ENCODE peak calls at places on chromosomes 5 and 9, in four cellular contexts. P, D, W and K are unnamed samples.

GRCh38 chr5:79107020-79107796 is 4.4 kb upstream of the BHMT start:
- DNase-seq in P (peak), D (no peak), W (no peak), K (no peak)

GRCh38 chr9:126348911-126349550 is 22.4 kb downstream of the MVB12B start:
- DNase-seq in P (no peak), W (no peak), D (no peak), K (no peak)

GRCh38 chr9:84061613-84062205 is 81.1 kb downstream of the RMI1 start:
- DNase-seq in D (no peak), W (no peak), P (no peak), K (no peak)

GRCh38 chr9:130053504-130054427 is at the start of gene GPR107:
- DNase-seq in W (peak), D (peak), P (peak), K (peak)

GRCh38 chr5:177116631-177117373 is 16.8 kb upstream of the NSD1 start:
- DNase-seq in W (peak), P (peak), D (no peak), K (no peak)

GRCh38 chr9:111983484-111983908 is 86.9 kb downstream of the UGCG start:
- DNase-seq in D (no peak), W (peak), P (no peak), K (no peak)

GRCh38 chr5:167771565-167771964 is 519.9 kb upstream of the WWC1 start:
- DNase-seq in W (no peak), D (no peak), P (no peak), K (no peak)

GRCh38 chr9:93261735-93262523 is 78.0 kb downstream of the WNK2 start:
- DNase-seq in P (no peak), W (no peak), D (no peak), K (no peak)

GRCh38 chr5:644971-645370 is 32.8 kb downstream of the CEP72 start:
- DNase-seq in W (no peak), P (no peak), D (no peak), K (no peak)
- H3K4me3 ChIP-seq in W (no peak), P (no peak), D (no peak), K (no peak)

GRCh38 chr9:107426126-107426525 is 63.4 kb downstream of the KLF4 start:
- DNase-seq in W (no peak), D (no peak), P (no peak), K (no peak)

GRCh38 chr9:107430071-107430470 is 59.5 kb downstream of the KLF4 start:
- DNase-seq in W (no peak), P (no peak), D (no peak), K (no peak)

GRCh38 chr9:107423540-107423939 is 66.0 kb downstream of the KLF4 start:
- DNase-seq in P (no peak), W (no peak), D (no peak), K (no peak)

GRCh38 chr9:107422189-107422802 is 67.3 kb downstream of the KLF4 start:
- DNase-seq in D (peak), W (peak), P (peak), K (peak)

GRCh38 chr9:107425110-107426025 is 64.2 kb downstream of the KLF4 start:
- DNase-seq in W (peak), P (peak), D (peak), K (peak)
- H3K4me3 ChIP-seq in W (peak), P (no peak), D (no peak), K (no peak)

GRCh38 chr5:112929336-112930081 is 7.5 kb upstream of the REEP5 start:
- DNase-seq in W (peak), P (no peak), D (no peak), K (no peak)
- H3K4me3 ChIP-seq in W (peak), P (no peak), D (no peak), K (no peak)

GRCh38 chr5:92977766-92978555 is 603.1 kb downstream of the NR2F1-AS1 start:
- DNase-seq in P (no peak), D (no peak), W (no peak), K (no peak)
- H3K4me3 ChIP-seq in P (no peak), D (no peak), W (no peak), K (no peak)

GRCh38 chr5:6686501-6686900 is 26.7 kb upstream of the TENT4A start:
- DNase-seq in P (no peak), W (no peak), D (no peak), K (no peak)

GRCh38 chr5:6686916-6687409 is 26.3 kb upstream of the TENT4A start:
- DNase-seq in P (peak), W (no peak), D (peak), K (peak)

GRCh38 chr5:6684075-6684474 is 29.2 kb upstream of the TENT4A start:
- DNase-seq in P (no peak), D (no peak), W (no peak), K (no peak)

GRCh38 chr5:6683241-6683640 is 30.0 kb upstream of the TENT4A start:
- DNase-seq in D (no peak), P (no peak), W (no peak), K (no peak)

DNA sequence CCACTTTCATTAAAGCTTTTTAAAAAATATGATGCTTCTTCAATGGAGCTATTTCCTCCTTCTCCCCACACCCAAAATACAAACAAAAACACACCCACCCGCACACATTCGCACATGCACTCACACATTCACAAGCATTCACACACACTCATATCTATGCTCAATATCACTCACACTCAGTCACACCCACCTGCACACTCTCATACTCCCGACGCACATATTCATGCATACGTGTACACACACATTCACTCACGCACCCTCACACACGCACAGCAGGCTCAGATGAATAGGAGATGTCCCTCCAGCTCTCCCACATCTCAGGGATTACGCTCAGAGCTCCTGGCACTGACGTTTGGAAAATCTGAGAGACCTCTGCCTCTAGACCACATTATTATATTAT is 25.7 kb upstream of the TENT4A start:
- DNase-seq in P (no peak), W (no peak), D (no peak), K (no peak)
- H3K4me3 ChIP-seq in P (no peak), W (no peak), D (no peak), K (no peak)

DNA sequence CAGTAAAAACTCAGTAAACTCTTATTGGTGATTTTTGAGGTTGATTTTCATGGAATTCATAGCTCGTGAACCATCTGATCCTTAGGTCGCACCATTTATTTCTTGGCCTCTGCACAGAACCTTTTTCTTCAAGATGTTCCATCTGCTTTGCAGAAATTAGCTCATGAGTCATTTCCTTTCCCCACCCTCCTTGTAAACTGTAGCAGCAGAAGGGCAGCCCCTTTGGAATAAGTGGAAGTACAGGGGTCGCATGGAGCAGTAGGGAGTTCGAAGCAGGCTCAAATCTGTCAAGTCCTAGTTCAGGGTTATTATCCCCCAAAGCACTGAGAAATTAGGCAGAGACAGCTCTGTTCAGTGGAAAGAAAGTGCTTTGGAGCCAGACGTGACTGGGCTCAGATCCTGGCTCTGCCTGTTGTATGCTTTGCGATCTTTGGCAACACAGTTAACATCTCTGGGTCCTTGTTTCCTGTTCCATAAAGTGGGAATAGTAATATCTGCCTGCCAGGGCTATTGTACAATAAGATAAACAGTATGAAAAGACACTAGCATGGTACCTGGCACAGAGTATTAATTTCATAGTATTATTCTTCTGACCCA is 84.3 kb downstream of the SGCD start:
- DNase-seq in P (no peak), W (no peak), D (no peak), K (no peak)
- H3K4me3 ChIP-seq in P (no peak), W (no peak), D (no peak), K (no peak)

GRCh38 chr5:8320244-8320643 is 451.3 kb downstream of the MTRR start:
- DNase-seq in P (no peak), D (no peak), W (no peak), K (no peak)
- H3K4me3 ChIP-seq in P (no peak), D (no peak), W (no peak), K (no peak)

GRCh38 chr5:150901446-150901845 is 3.3 kb downstream of the ZNF300 start:
- DNase-seq in P (no peak), W (no peak), D (no peak), K (no peak)

GRCh38 chr5:150895431-150896428 is 9.1 kb downstream of the ZNF300 start:
- DNase-seq in W (no peak), P (peak), D (no peak), K (no peak)
- H3K4me3 ChIP-seq in W (no peak), P (no peak), D (no peak), K (no peak)

DNA sequence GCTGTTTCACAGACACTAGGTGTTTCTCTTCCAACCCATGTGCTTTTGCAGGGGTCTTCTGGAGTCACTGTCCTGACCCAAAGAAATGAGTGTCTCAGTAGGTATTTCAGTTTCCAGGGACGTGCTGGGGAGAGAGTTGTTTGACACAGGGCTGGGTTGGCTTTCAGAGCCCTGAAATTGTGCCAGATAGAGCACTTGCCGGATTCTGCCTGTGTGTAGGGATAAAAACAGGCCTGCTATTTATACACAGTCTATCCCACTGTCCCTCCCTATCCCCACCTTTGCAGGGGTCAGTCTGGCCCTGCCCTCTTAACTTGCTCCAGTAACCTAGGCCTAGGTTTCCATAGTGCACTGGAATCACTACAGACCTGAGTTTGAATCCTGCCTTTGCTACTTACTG is 979 bp upstream of the HBEGF start:
- DNase-seq in W (no peak), D (no peak), P (no peak), K (no peak)
- H3K4me3 ChIP-seq in W (no peak), D (no peak), P (no peak), K (no peak)